ENCODE peak calls at places on chromosomes 12 and 14, in seven cellular contexts. One of them, this sample, is unnamed.

GRCh38 chr12:67578976-67579661 is 69.4 kb upstream of the DYRK2 start:
- DNase-seq in BJ: no peak
- DNase-seq in right lobe of liver: no peak
- DNase-seq in fibroblast of the aortic adventitia: no peak
- DNase-seq in foreskin fibroblast: no peak
- DNase-seq in kidney epithelial cell: no peak
- DNase-seq in GM12878: no peak
- DNase-seq in this sample: no peak

GRCh38 chr12:66107451-66107915 is 23.1 kb downstream of the LLPH start:
- DNase-seq in BJ: peak
- DNase-seq in right lobe of liver: peak
- DNase-seq in fibroblast of the aortic adventitia: peak
- DNase-seq in foreskin fibroblast: peak
- DNase-seq in kidney epithelial cell: peak
- DNase-seq in GM12878: peak
- DNase-seq in this sample: peak

GRCh38 chr14:83071888-83072501 is 1538.3 kb upstream of the SEL1L start:
- DNase-seq in BJ: no peak
- DNase-seq in right lobe of liver: no peak
- DNase-seq in fibroblast of the aortic adventitia: no peak
- DNase-seq in foreskin fibroblast: peak
- DNase-seq in kidney epithelial cell: no peak
- DNase-seq in GM12878: peak
- DNase-seq in this sample: no peak

GRCh38 chr12:67826148-67826547 is 163.1 kb upstream of the IFNG-AS1 start:
- DNase-seq in BJ: no peak
- DNase-seq in right lobe of liver: no peak
- DNase-seq in fibroblast of the aortic adventitia: no peak
- DNase-seq in foreskin fibroblast: no peak
- DNase-seq in kidney epithelial cell: no peak
- DNase-seq in GM12878: no peak
- DNase-seq in this sample: peak

GRCh38 chr14:89681086-89682018 is 264.3 kb upstream of the FOXN3 start:
- DNase-seq in BJ: peak
- DNase-seq in right lobe of liver: no peak
- DNase-seq in fibroblast of the aortic adventitia: no peak
- DNase-seq in foreskin fibroblast: no peak
- DNase-seq in kidney epithelial cell: no peak
- DNase-seq in GM12878: peak
- DNase-seq in this sample: no peak

GRCh38 chr12:57148469-57149308 is 1.3 kb upstream of the LRP1-AS start:
- DNase-seq in BJ: no peak
- DNase-seq in right lobe of liver: peak
- DNase-seq in fibroblast of the aortic adventitia: peak
- DNase-seq in foreskin fibroblast: peak
- DNase-seq in kidney epithelial cell: no peak
- DNase-seq in GM12878: no peak
- DNase-seq in this sample: peak

GRCh38 chr12:75725505-75726120 is 214.2 kb upstream of the KRR1 start:
- DNase-seq in BJ: no peak
- DNase-seq in right lobe of liver: no peak
- DNase-seq in fibroblast of the aortic adventitia: peak
- DNase-seq in foreskin fibroblast: peak
- DNase-seq in kidney epithelial cell: no peak
- DNase-seq in GM12878: no peak
- DNase-seq in this sample: peak

GRCh38 chr12:110245278-110245868 is 35.7 kb upstream of the ATP2A2 start:
- DNase-seq in BJ: no peak
- DNase-seq in right lobe of liver: peak
- DNase-seq in fibroblast of the aortic adventitia: no peak
- DNase-seq in foreskin fibroblast: peak
- DNase-seq in kidney epithelial cell: no peak
- DNase-seq in GM12878: no peak
- DNase-seq in this sample: no peak

GRCh38 chr14:105047283-105048016 is 17.8 kb downstream of the GPR132 start:
- DNase-seq in BJ: no peak
- DNase-seq in right lobe of liver: no peak
- DNase-seq in fibroblast of the aortic adventitia: no peak
- DNase-seq in foreskin fibroblast: no peak
- DNase-seq in kidney epithelial cell: no peak
- DNase-seq in GM12878: no peak
- DNase-seq in this sample: no peak

GRCh38 chr14:75561013-75561432 is 17.4 kb upstream of the FLVCR2 start:
- DNase-seq in BJ: no peak
- DNase-seq in right lobe of liver: peak
- DNase-seq in fibroblast of the aortic adventitia: peak
- DNase-seq in foreskin fibroblast: peak
- DNase-seq in kidney epithelial cell: peak
- DNase-seq in GM12878: no peak
- DNase-seq in this sample: peak

GRCh38 chr12:47111392-47111778 is 31.6 kb upstream of the AMIGO2 start:
- DNase-seq in BJ: no peak
- DNase-seq in right lobe of liver: no peak
- DNase-seq in fibroblast of the aortic adventitia: no peak
- DNase-seq in foreskin fibroblast: no peak
- DNase-seq in kidney epithelial cell: no peak
- DNase-seq in GM12878: no peak
- DNase-seq in this sample: no peak

GRCh38 chr12:94192506-94192905 is 44.1 kb downstream of the PLXNC1 start:
- DNase-seq in BJ: no peak
- DNase-seq in right lobe of liver: no peak
- DNase-seq in fibroblast of the aortic adventitia: no peak
- DNase-seq in foreskin fibroblast: peak
- DNase-seq in kidney epithelial cell: no peak
- DNase-seq in GM12878: no peak
- DNase-seq in this sample: no peak

GRCh38 chr12:94191023-94191422 is 42.6 kb downstream of the PLXNC1 start:
- DNase-seq in BJ: no peak
- DNase-seq in right lobe of liver: no peak
- DNase-seq in fibroblast of the aortic adventitia: no peak
- DNase-seq in foreskin fibroblast: no peak
- DNase-seq in kidney epithelial cell: no peak
- DNase-seq in GM12878: no peak
- DNase-seq in this sample: no peak

GRCh38 chr12:94195483-94195882 is 47.1 kb downstream of the PLXNC1 start:
- DNase-seq in BJ: no peak
- DNase-seq in right lobe of liver: no peak
- DNase-seq in fibroblast of the aortic adventitia: no peak
- DNase-seq in foreskin fibroblast: no peak
- DNase-seq in kidney epithelial cell: no peak
- DNase-seq in GM12878: no peak
- DNase-seq in this sample: no peak

GRCh38 chr12:94193168-94193567 is 44.8 kb downstream of the PLXNC1 start:
- DNase-seq in BJ: no peak
- DNase-seq in right lobe of liver: no peak
- DNase-seq in fibroblast of the aortic adventitia: no peak
- DNase-seq in foreskin fibroblast: no peak
- DNase-seq in kidney epithelial cell: no peak
- DNase-seq in GM12878: no peak
- DNase-seq in this sample: no peak

GRCh38 chr12:94193623-94194022 is 45.2 kb downstream of the PLXNC1 start:
- DNase-seq in BJ: no peak
- DNase-seq in right lobe of liver: no peak
- DNase-seq in fibroblast of the aortic adventitia: no peak
- DNase-seq in foreskin fibroblast: no peak
- DNase-seq in kidney epithelial cell: no peak
- DNase-seq in GM12878: no peak
- DNase-seq in this sample: no peak
- H3K4me3 ChIP-seq in BJ: no peak
- H3K4me3 ChIP-seq in right lobe of liver: no peak
- H3K4me3 ChIP-seq in fibroblast of the aortic adventitia: no peak
- H3K4me3 ChIP-seq in foreskin fibroblast: no peak
- H3K4me3 ChIP-seq in kidney epithelial cell: no peak
- H3K4me3 ChIP-seq in GM12878: no peak
- H3K4me3 ChIP-seq in this sample: no peak

GRCh38 chr12:53225635-53226424 is 6.2 kb downstream of the RARG start:
- DNase-seq in BJ: no peak
- DNase-seq in right lobe of liver: no peak
- DNase-seq in fibroblast of the aortic adventitia: no peak
- DNase-seq in foreskin fibroblast: peak
- DNase-seq in kidney epithelial cell: no peak
- DNase-seq in GM12878: no peak
- DNase-seq in this sample: no peak
- TF ChIP-seq CTCF in BJ: no peak
- TF ChIP-seq CTCF in right lobe of liver: no peak
- TF ChIP-seq CTCF in fibroblast of the aortic adventitia: no peak
- TF ChIP-seq CTCF in foreskin fibroblast: no peak
- TF ChIP-seq CTCF in kidney epithelial cell: no peak
- TF ChIP-seq CTCF in GM12878: no peak
- TF ChIP-seq CTCF in this sample: no peak

DNA sequence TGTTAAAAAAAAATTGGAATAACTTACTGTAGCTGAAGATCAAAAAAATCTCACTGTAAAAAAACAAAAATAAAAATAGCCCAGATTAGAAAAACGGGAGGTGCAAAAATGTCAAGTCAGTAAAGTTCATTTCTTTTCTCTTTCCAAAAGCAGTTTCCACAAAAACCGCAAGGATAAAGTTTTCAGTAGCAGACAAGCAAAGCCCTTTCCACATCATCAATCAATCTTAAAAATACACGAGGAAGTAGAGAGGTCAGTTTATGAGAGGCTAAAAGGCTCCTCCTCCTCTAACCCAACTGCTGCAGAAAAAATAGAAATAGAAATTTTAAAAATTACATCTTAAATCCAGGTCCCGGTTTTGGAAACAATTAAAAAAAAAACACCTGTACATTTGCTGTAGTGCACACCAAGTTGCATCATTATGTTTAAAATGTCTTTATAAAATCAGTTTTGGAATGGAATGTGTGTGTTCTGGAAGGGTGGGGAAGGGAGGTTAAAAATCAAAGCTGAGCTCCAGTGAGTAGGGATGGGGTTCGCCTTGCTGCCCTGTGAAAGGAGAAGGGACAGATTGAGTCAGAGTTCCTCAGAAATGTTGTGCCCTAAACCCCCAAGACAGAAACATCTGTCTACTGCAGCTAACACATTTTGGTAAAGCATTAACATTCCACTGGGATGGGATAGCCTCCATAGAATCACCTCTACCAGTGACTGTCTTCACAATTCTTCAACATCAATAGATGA is 5.8 kb downstream of the HNRNPC start:
- DNase-seq in BJ: no peak
- DNase-seq in right lobe of liver: no peak
- DNase-seq in fibroblast of the aortic adventitia: peak
- DNase-seq in foreskin fibroblast: no peak
- DNase-seq in kidney epithelial cell: no peak
- DNase-seq in GM12878: no peak
- DNase-seq in this sample: peak
- H3K4me3 ChIP-seq in BJ: no peak
- H3K4me3 ChIP-seq in right lobe of liver: no peak
- H3K4me3 ChIP-seq in fibroblast of the aortic adventitia: no peak
- H3K4me3 ChIP-seq in foreskin fibroblast: peak
- H3K4me3 ChIP-seq in kidney epithelial cell: no peak
- H3K4me3 ChIP-seq in GM12878: peak
- H3K4me3 ChIP-seq in this sample: no peak

DNA sequence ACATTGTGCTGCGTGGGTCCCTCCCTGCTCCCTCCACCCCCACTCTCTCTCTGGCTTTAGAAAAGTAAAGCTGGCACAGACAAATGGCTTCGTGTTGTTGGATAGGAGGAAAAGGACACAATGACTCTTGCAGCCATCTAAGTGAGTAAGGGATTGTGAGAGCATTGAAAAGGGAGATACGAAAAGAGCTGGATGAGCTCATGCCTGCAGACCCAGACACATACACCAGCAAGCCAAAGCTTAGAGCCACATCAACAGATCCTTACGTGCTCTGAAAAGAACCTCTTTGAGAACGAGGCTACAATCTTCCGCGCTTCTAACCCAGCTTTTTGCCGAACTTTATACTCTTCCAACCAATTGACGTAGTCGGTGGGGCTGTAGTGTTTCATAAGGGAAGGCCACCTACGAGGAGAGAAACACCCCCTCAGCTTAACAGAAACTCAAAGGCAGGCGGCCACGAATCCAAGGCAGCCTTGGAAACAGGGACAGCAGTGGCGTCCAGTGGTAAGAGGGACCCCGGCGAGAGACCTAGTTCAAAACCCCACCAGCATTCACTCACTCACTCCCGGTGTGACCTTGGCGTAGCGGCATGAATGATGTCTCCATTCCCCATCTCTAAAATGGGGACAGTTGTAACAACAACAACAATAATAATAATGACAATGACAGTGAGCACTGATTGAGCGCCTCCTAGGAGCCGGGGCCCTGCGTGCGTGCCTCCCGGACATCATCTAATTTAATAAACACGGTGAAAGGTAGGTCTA is 1.1 kb downstream of the FBXO21 start:
- DNase-seq in BJ: no peak
- DNase-seq in right lobe of liver: no peak
- DNase-seq in fibroblast of the aortic adventitia: peak
- DNase-seq in foreskin fibroblast: peak
- DNase-seq in kidney epithelial cell: peak
- DNase-seq in GM12878: no peak
- DNase-seq in this sample: peak
- TF ChIP-seq CTCF in BJ: no peak
- TF ChIP-seq CTCF in right lobe of liver: no peak
- TF ChIP-seq CTCF in fibroblast of the aortic adventitia: no peak
- TF ChIP-seq CTCF in foreskin fibroblast: no peak
- TF ChIP-seq CTCF in kidney epithelial cell: no peak
- TF ChIP-seq CTCF in GM12878: no peak
- TF ChIP-seq CTCF in this sample: no peak

This sample was measured in AG10803.